ENCODE peak calls at places on chromosomes 1 and 21, in eight cellular contexts. L, Q, D, T, W, C, X and U are unnamed samples.

GRCh38 chr1:26163684-26164035 is 4.8 kb downstream of the FAM110D start:
- DNase-seq in Q (no peak), T (no peak), X (no peak), L (no peak), C (no peak), W (peak; percentile 15), D (no peak), U (no peak)

GRCh38 chr1:15332525-15332924 is 77.2 kb upstream of the EFHD2 start:
- DNase-seq in W (no peak), L (no peak), Q (no peak), X (no peak), C (no peak), T (no peak), D (no peak), U (no peak)

GRCh38 chr1:191134796-191135195 is 657.1 kb upstream of the BRINP3 start:
- DNase-seq in W (no peak), L (no peak), X (no peak), C (no peak), Q (no peak), D (peak; percentile 66), T (no peak), U (no peak)

GRCh38 chr21:32844653-32845443 is 73.3 kb upstream of the PAXBP1 start:
- DNase-seq in C (no peak), Q (no peak), T (no peak), L (no peak), W (no peak), X (peak; percentile 9), D (peak; percentile 62), U (no peak)

GRCh38 chr1:234772345-234773147 is 162.6 kb upstream of the IRF2BP2 start:
- DNase-seq in T (peak; percentile 88), L (peak; percentile 77), X (peak; percentile 96), D (peak; percentile 99), C (peak; percentile 99), Q (peak; percentile 75), W (peak; percentile 83), U (peak; percentile 92)

GRCh38 chr21:35641271-35642016 is 418.9 kb downstream of the SETD4 start:
- DNase-seq in X (peak; percentile 88), L (no peak), C (no peak), W (no peak), T (no peak), D (peak; percentile 65), Q (no peak), U (peak; percentile 80)

GRCh38 chr1:117188268-117189108 is 22.2 kb downstream of the VTCN1 start:
- DNase-seq in Q (no peak), T (no peak), W (no peak), C (no peak), X (peak; percentile 14), D (no peak), L (no peak), U (peak; percentile 24)

GRCh38 chr1:184973308-184974085 is 811 bp downstream of the NIBAN1 start:
- DNase-seq in L (peak; percentile 77), T (peak; percentile 77), D (peak; percentile 42), W (peak; percentile 82), X (no peak), Q (peak; percentile 74), C (no peak), U (peak; percentile 59)

GRCh38 chr1:21574464-21575151 is 65.4 kb downstream of the ALPL start:
- DNase-seq in X (no peak), C (no peak), D (no peak), L (no peak), W (no peak), Q (peak; percentile 87), T (peak; percentile 84), U (no peak)

GRCh38 chr1:212132040-212132439 is 96.5 kb downstream of the DTL start:
- DNase-seq in W (no peak), D (no peak), Q (no peak), L (no peak), T (no peak), C (no peak), X (no peak), U (no peak)
- TF ChIP-seq CTCF in W (no peak), D (no peak), Q (no peak), L (no peak), T (no peak), C (no peak), X (no peak), U (no peak)

GRCh38 chr1:28719332-28719619 is 17.5 kb upstream of the YTHDF2 start:
- DNase-seq in C (no peak), W (no peak), X (no peak), T (no peak), D (no peak), Q (no peak), L (no peak), U (no peak)
- TF ChIP-seq CTCF in C (no peak), W (no peak), X (no peak), T (no peak), D (no peak), Q (no peak), L (no peak), U (no peak)

GRCh38 chr1:162676087-162676486 is 43.8 kb downstream of the DDR2 start:
- DNase-seq in X (no peak), C (no peak), D (peak; percentile 84), W (no peak), Q (no peak), L (no peak), T (no peak), U (no peak)

GRCh38 chr1:162678439-162678838 is 46.2 kb downstream of the DDR2 start:
- DNase-seq in X (no peak), D (peak; percentile 87), W (no peak), C (no peak), L (no peak), Q (no peak), T (no peak), U (peak; percentile 54)

GRCh38 chr1:162679298-162679697 is 47.0 kb downstream of the DDR2 start:
- DNase-seq in W (no peak), L (no peak), Q (no peak), X (no peak), T (no peak), C (no peak), D (no peak), U (no peak)

GRCh38 chr1:162676767-162677166 is 44.5 kb downstream of the DDR2 start:
- DNase-seq in L (no peak), W (no peak), T (no peak), C (no peak), X (no peak), D (no peak), Q (no peak), U (no peak)

DNA sequence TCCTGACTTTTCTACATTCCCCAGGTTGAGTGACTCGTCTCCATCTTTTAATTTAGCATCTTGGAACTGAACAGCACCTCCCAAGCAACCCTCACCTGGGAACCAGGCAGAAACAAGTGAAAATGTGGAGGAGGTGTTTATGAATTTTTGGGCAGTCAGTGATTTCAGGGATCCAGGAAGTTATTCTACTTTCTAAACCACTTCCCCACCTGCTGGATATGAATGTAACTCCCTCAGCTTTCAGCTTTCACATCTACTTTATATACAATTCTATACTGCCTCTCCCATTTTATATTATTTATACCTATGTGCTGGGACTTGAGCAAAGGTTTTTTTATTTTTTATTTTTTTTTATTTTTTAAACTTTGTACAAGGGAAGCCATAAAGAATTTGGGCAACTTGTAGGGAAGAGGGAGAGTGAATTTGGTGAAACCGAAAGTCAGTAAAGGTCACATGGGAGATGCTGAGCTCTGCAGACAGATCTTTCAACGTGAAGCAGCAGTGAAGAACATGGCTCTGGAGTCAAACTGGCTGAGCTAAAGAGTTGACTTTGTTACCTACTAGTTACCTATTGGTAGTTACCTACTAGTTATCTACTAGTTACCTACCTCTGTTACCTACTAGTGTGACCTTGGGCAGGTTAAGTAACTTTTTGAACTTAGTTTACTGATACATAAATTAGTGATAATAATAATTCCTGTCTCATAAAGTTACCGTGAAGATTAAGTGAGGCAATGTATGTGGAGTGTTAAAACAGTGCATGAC is 45.5 kb downstream of the DDR2 start:
- DNase-seq in D (no peak), L (no peak), T (no peak), X (no peak), C (no peak), Q (no peak), W (peak; percentile 15), U (no peak)
- TF ChIP-seq CTCF in D (no peak), L (no peak), T (no peak), X (no peak), C (no peak), Q (no peak), W (no peak), U (no peak)

GRCh38 chr1:164240081-164240480 is 318.9 kb upstream of the PBX1 start:
- DNase-seq in W (no peak), T (no peak), L (no peak), D (no peak), Q (no peak), C (no peak), X (no peak), U (no peak)
- TF ChIP-seq CTCF in W (no peak), T (no peak), L (peak; percentile 6), D (no peak), Q (peak; percentile 22), C (no peak), X (peak; percentile 11), U (peak; percentile 1)

GRCh38 chr1:156742017-156742416 is 1.1 kb upstream of the MRPL24 start:
- DNase-seq in C (no peak), L (no peak), X (no peak), D (no peak), T (no peak), Q (no peak), W (no peak), U (no peak)

GRCh38 chr1:156740307-156740678 is 595 bp downstream of the MRPL24 start:
- DNase-seq in W (no peak), T (no peak), C (no peak), L (no peak), Q (no peak), X (no peak), D (no peak), U (no peak)

GRCh38 chr1:156741613-156741983 is 710 bp upstream of the MRPL24 start:
- DNase-seq in T (no peak), D (no peak), Q (no peak), X (no peak), L (no peak), C (no peak), W (no peak), U (no peak)

GRCh38 chr1:156742801-156743200 is 1.9 kb upstream of the MRPL24 start:
- DNase-seq in X (no peak), C (no peak), Q (peak; percentile 8), L (no peak), D (no peak), W (no peak), T (no peak), U (no peak)

DNA sequence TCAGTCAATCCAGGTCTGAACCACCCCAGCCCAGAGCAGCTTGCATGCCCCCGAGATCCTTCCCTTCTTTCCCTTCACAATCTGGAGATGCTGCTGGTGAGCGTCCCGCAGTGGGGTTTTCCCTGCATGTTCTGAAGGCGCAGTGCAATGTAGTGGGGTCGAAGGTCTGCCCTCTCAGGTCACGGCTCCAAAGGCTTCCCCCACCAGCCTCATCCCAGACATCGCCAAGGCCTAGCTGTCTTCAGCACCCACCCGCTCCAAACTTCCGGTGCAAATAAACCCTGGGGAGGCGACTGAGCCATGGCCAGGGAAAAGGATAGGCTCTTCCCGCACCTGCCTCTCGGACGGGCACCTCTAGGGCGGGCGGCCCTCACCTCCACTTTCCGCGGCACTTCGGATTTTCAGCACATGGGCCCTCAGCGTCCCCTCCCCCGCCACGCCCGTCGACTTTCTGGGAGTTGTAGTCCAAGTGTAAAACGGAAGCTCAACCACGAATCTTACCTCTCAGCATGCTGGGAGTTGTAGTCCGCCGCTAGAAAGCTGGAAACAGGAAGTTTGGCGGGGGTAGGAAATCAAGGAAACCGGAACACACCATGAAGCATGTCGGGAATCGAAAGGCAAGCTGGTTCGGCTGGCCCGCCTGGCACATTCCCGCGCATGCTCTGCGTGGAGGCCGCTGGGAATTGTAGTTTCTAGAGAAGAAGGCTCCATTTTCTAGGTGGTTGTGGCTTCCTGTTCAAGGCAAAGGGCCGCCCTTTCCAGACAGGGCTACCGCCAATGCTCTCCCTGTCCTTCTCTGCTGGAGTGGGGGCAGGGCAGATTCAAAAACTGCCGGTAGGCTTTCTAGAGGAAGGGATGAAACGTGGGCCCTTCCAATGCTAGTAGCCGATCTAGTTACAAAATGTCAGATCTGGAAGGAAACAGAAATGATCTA is at the start of gene MRPL24:
- DNase-seq in L (peak; percentile 97), W (peak; percentile 93), Q (peak; percentile 98), C (peak; percentile 99), T (peak; percentile 99), X (peak; percentile 99), D (peak; percentile 99), U (peak; percentile 98)
- TF ChIP-seq CTCF in L (no peak), W (no peak), Q (no peak), C (no peak), T (no peak), X (no peak), D (no peak), U (no peak)